ENCODE peak calls at places on chromosomes 3 and 15, in ten cellular contexts. One of them, this sample, is unnamed.

GRCh38 chr3:144843099-144843498 is 871.5 kb downstream of the DIPK2A start:
- DNase-seq in SK-N-SH: no peak
- DNase-seq in suprapubic skin: no peak
- DNase-seq in type B pancreatic cell: no peak
- DNase-seq in uterus: no peak
- DNase-seq in PC-9: no peak
- DNase-seq in HCT116: peak; percentile 7
- DNase-seq in astrocyte of the cerebellum: no peak
- DNase-seq in endothelial cell: no peak
- DNase-seq in GM12865: no peak
- DNase-seq in this sample: no peak

GRCh38 chr15:42175671-42176070 is 19.2 kb upstream of the PLA2G4F start:
- DNase-seq in SK-N-SH: no peak
- DNase-seq in suprapubic skin: no peak
- DNase-seq in type B pancreatic cell: no peak
- DNase-seq in uterus: no peak
- DNase-seq in PC-9: no peak
- DNase-seq in HCT116: no peak
- DNase-seq in astrocyte of the cerebellum: no peak
- DNase-seq in endothelial cell: no peak
- DNase-seq in GM12865: no peak
- DNase-seq in this sample: no peak

GRCh38 chr3:58164199-58164879 is 46.4 kb downstream of the DNASE1L3 start:
- DNase-seq in SK-N-SH: peak; percentile 89
- DNase-seq in suprapubic skin: no peak
- DNase-seq in type B pancreatic cell: no peak
- DNase-seq in uterus: peak; percentile 48
- DNase-seq in PC-9: peak; percentile 65
- DNase-seq in HCT116: no peak
- DNase-seq in astrocyte of the cerebellum: peak; percentile 59
- DNase-seq in endothelial cell: no peak
- DNase-seq in GM12865: no peak
- DNase-seq in this sample: no peak

GRCh38 chr3:69541823-69542264 is 156.0 kb upstream of the FRMD4B start:
- DNase-seq in SK-N-SH: peak; percentile 51
- DNase-seq in suprapubic skin: peak; percentile 78
- DNase-seq in type B pancreatic cell: no peak
- DNase-seq in uterus: no peak
- DNase-seq in PC-9: no peak
- DNase-seq in HCT116: no peak
- DNase-seq in astrocyte of the cerebellum: no peak
- DNase-seq in endothelial cell: peak; percentile 39
- DNase-seq in GM12865: no peak
- DNase-seq in this sample: no peak

GRCh38 chr3:140529096-140529495 is 148.8 kb upstream of the TRIM42 start:
- DNase-seq in SK-N-SH: no peak
- DNase-seq in suprapubic skin: no peak
- DNase-seq in type B pancreatic cell: no peak
- DNase-seq in uterus: no peak
- DNase-seq in PC-9: peak; percentile 94
- DNase-seq in HCT116: no peak
- DNase-seq in astrocyte of the cerebellum: peak; percentile 92
- DNase-seq in endothelial cell: no peak
- DNase-seq in GM12865: no peak
- DNase-seq in this sample: no peak

GRCh38 chr3:133490468-133491351 is 82.8 kb upstream of the CDV3 start:
- DNase-seq in SK-N-SH: no peak
- DNase-seq in suprapubic skin: no peak
- DNase-seq in type B pancreatic cell: no peak
- DNase-seq in uterus: no peak
- DNase-seq in PC-9: no peak
- DNase-seq in HCT116: no peak
- DNase-seq in astrocyte of the cerebellum: no peak
- DNase-seq in endothelial cell: no peak
- DNase-seq in GM12865: peak; percentile 91
- DNase-seq in this sample: no peak

GRCh38 chr3:89227634-89228033 is 120.2 kb downstream of the EPHA3 start:
- DNase-seq in SK-N-SH: no peak
- DNase-seq in suprapubic skin: no peak
- DNase-seq in type B pancreatic cell: no peak
- DNase-seq in uterus: no peak
- DNase-seq in PC-9: no peak
- DNase-seq in HCT116: no peak
- DNase-seq in astrocyte of the cerebellum: peak; percentile 37
- DNase-seq in endothelial cell: no peak
- DNase-seq in GM12865: no peak
- DNase-seq in this sample: no peak

GRCh38 chr3:139325551-139325950 is 18.3 kb upstream of the MRPS22 start:
- DNase-seq in SK-N-SH: no peak
- DNase-seq in suprapubic skin: peak; percentile 60
- DNase-seq in type B pancreatic cell: peak; percentile 44
- DNase-seq in uterus: no peak
- DNase-seq in PC-9: no peak
- DNase-seq in HCT116: no peak
- DNase-seq in astrocyte of the cerebellum: no peak
- DNase-seq in endothelial cell: no peak
- DNase-seq in GM12865: no peak
- DNase-seq in this sample: no peak

GRCh38 chr3:37526511-37526910 is 335.2 kb upstream of the CTDSPL start:
- DNase-seq in SK-N-SH: no peak
- DNase-seq in suprapubic skin: no peak
- DNase-seq in type B pancreatic cell: no peak
- DNase-seq in uterus: peak; percentile 75
- DNase-seq in PC-9: no peak
- DNase-seq in HCT116: no peak
- DNase-seq in astrocyte of the cerebellum: peak; percentile 81
- DNase-seq in endothelial cell: no peak
- DNase-seq in GM12865: no peak
- DNase-seq in this sample: peak; percentile 25

DNA sequence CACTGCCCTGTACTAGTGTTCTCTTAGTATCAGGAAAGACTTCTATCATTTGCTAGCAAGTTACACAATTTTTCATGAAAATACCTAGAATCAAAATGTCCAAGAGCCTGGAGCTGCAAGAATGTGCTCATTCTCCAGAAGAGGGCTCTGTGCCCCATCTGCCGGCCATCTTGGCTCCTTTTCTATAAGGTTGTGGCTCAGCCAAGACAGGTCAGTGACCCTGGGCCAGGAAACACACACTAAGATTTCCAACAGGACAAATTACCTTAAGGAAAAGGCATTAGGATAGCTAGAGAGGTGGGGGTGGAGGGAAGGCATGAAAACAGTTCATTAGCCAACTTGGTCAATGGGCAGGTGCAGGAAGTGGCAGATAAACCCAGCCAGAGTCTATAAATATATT is 20.7 kb downstream of the TIMP4 start:
- DNase-seq in SK-N-SH: no peak
- DNase-seq in suprapubic skin: peak; percentile 65
- DNase-seq in type B pancreatic cell: no peak
- DNase-seq in uterus: no peak
- DNase-seq in PC-9: peak; percentile 55
- DNase-seq in HCT116: peak; percentile 8
- DNase-seq in astrocyte of the cerebellum: no peak
- DNase-seq in endothelial cell: peak; percentile 38
- DNase-seq in GM12865: peak; percentile 59
- DNase-seq in this sample: peak; percentile 34
- TF ChIP-seq CTCF in SK-N-SH: peak; percentile 60
- TF ChIP-seq CTCF in suprapubic skin: no peak
- TF ChIP-seq CTCF in type B pancreatic cell: peak; percentile 51
- TF ChIP-seq CTCF in uterus: peak; percentile 9
- TF ChIP-seq CTCF in PC-9: peak; percentile 63
- TF ChIP-seq CTCF in HCT116: peak; percentile 53
- TF ChIP-seq CTCF in astrocyte of the cerebellum: peak; percentile 58
- TF ChIP-seq CTCF in endothelial cell: no peak
- TF ChIP-seq CTCF in GM12865: peak; percentile 45
- TF ChIP-seq CTCF in this sample: peak; percentile 75

GRCh38 chr15:78103406-78104118 is 11.2 kb downstream of the SH2D7 start:
- DNase-seq in SK-N-SH: no peak
- DNase-seq in suprapubic skin: no peak
- DNase-seq in type B pancreatic cell: no peak
- DNase-seq in uterus: no peak
- DNase-seq in PC-9: peak; percentile 35
- DNase-seq in HCT116: no peak
- DNase-seq in astrocyte of the cerebellum: no peak
- DNase-seq in endothelial cell: no peak
- DNase-seq in GM12865: peak; percentile 92
- DNase-seq in this sample: no peak

GRCh38 chr15:78100886-78101285 is 8.5 kb downstream of the SH2D7 start:
- DNase-seq in SK-N-SH: no peak
- DNase-seq in suprapubic skin: no peak
- DNase-seq in type B pancreatic cell: no peak
- DNase-seq in uterus: no peak
- DNase-seq in PC-9: no peak
- DNase-seq in HCT116: no peak
- DNase-seq in astrocyte of the cerebellum: no peak
- DNase-seq in endothelial cell: no peak
- DNase-seq in GM12865: no peak
- DNase-seq in this sample: no peak

GRCh38 chr15:78102741-78103140 is 10.4 kb downstream of the SH2D7 start:
- DNase-seq in SK-N-SH: no peak
- DNase-seq in suprapubic skin: no peak
- DNase-seq in type B pancreatic cell: no peak
- DNase-seq in uterus: no peak
- DNase-seq in PC-9: no peak
- DNase-seq in HCT116: no peak
- DNase-seq in astrocyte of the cerebellum: no peak
- DNase-seq in endothelial cell: no peak
- DNase-seq in GM12865: no peak
- DNase-seq in this sample: no peak

GRCh38 chr15:78101423-78102105 is 9.2 kb downstream of the SH2D7 start:
- DNase-seq in SK-N-SH: no peak
- DNase-seq in suprapubic skin: no peak
- DNase-seq in type B pancreatic cell: no peak
- DNase-seq in uterus: no peak
- DNase-seq in PC-9: peak; percentile 47
- DNase-seq in HCT116: no peak
- DNase-seq in astrocyte of the cerebellum: no peak
- DNase-seq in endothelial cell: no peak
- DNase-seq in GM12865: no peak
- DNase-seq in this sample: no peak

GRCh38 chr15:78102211-78102610 is 9.8 kb downstream of the SH2D7 start:
- DNase-seq in SK-N-SH: no peak
- DNase-seq in suprapubic skin: no peak
- DNase-seq in type B pancreatic cell: no peak
- DNase-seq in uterus: no peak
- DNase-seq in PC-9: no peak
- DNase-seq in HCT116: no peak
- DNase-seq in astrocyte of the cerebellum: no peak
- DNase-seq in endothelial cell: no peak
- DNase-seq in GM12865: no peak
- DNase-seq in this sample: no peak
- TF ChIP-seq CTCF in SK-N-SH: no peak
- TF ChIP-seq CTCF in suprapubic skin: no peak
- TF ChIP-seq CTCF in type B pancreatic cell: no peak
- TF ChIP-seq CTCF in uterus: no peak
- TF ChIP-seq CTCF in PC-9: no peak
- TF ChIP-seq CTCF in HCT116: no peak
- TF ChIP-seq CTCF in astrocyte of the cerebellum: no peak
- TF ChIP-seq CTCF in endothelial cell: no peak
- TF ChIP-seq CTCF in GM12865: no peak
- TF ChIP-seq CTCF in this sample: no peak

GRCh38 chr15:44529864-44530604 is 6.9 kb upstream of the EIF3J start:
- DNase-seq in SK-N-SH: no peak
- DNase-seq in suprapubic skin: no peak
- DNase-seq in type B pancreatic cell: no peak
- DNase-seq in uterus: no peak
- DNase-seq in PC-9: no peak
- DNase-seq in HCT116: no peak
- DNase-seq in astrocyte of the cerebellum: no peak
- DNase-seq in endothelial cell: no peak
- DNase-seq in GM12865: no peak
- DNase-seq in this sample: no peak

GRCh38 chr15:44530653-44531052 is 6.3 kb upstream of the EIF3J start:
- DNase-seq in SK-N-SH: no peak
- DNase-seq in suprapubic skin: no peak
- DNase-seq in type B pancreatic cell: no peak
- DNase-seq in uterus: no peak
- DNase-seq in PC-9: no peak
- DNase-seq in HCT116: no peak
- DNase-seq in astrocyte of the cerebellum: no peak
- DNase-seq in endothelial cell: no peak
- DNase-seq in GM12865: no peak
- DNase-seq in this sample: peak; percentile 3

GRCh38 chr15:44535092-44535491 is 1.9 kb upstream of the EIF3J start:
- DNase-seq in SK-N-SH: no peak
- DNase-seq in suprapubic skin: no peak
- DNase-seq in type B pancreatic cell: no peak
- DNase-seq in uterus: no peak
- DNase-seq in PC-9: no peak
- DNase-seq in HCT116: no peak
- DNase-seq in astrocyte of the cerebellum: no peak
- DNase-seq in endothelial cell: no peak
- DNase-seq in GM12865: no peak
- DNase-seq in this sample: no peak

GRCh38 chr15:44535509-44536297 is 1.2 kb upstream of the EIF3J start:
- DNase-seq in SK-N-SH: peak; percentile 35
- DNase-seq in suprapubic skin: no peak
- DNase-seq in type B pancreatic cell: no peak
- DNase-seq in uterus: peak; percentile 22
- DNase-seq in PC-9: peak; percentile 22
- DNase-seq in HCT116: no peak
- DNase-seq in astrocyte of the cerebellum: no peak
- DNase-seq in endothelial cell: peak; percentile 22
- DNase-seq in GM12865: peak; percentile 50
- DNase-seq in this sample: no peak

GRCh38 chr15:44532689-44533088 is 4.3 kb upstream of the EIF3J start:
- DNase-seq in SK-N-SH: no peak
- DNase-seq in suprapubic skin: no peak
- DNase-seq in type B pancreatic cell: no peak
- DNase-seq in uterus: no peak
- DNase-seq in PC-9: no peak
- DNase-seq in HCT116: no peak
- DNase-seq in astrocyte of the cerebellum: no peak
- DNase-seq in endothelial cell: no peak
- DNase-seq in GM12865: peak; percentile 15
- DNase-seq in this sample: no peak
- TF ChIP-seq CTCF in SK-N-SH: peak; percentile 35
- TF ChIP-seq CTCF in suprapubic skin: no peak
- TF ChIP-seq CTCF in type B pancreatic cell: peak; percentile 41
- TF ChIP-seq CTCF in uterus: no peak
- TF ChIP-seq CTCF in PC-9: peak; percentile 35
- TF ChIP-seq CTCF in HCT116: peak; percentile 19
- TF ChIP-seq CTCF in astrocyte of the cerebellum: no peak
- TF ChIP-seq CTCF in endothelial cell: no peak
- TF ChIP-seq CTCF in GM12865: peak; percentile 13
- TF ChIP-seq CTCF in this sample: peak; percentile 44

DNA sequence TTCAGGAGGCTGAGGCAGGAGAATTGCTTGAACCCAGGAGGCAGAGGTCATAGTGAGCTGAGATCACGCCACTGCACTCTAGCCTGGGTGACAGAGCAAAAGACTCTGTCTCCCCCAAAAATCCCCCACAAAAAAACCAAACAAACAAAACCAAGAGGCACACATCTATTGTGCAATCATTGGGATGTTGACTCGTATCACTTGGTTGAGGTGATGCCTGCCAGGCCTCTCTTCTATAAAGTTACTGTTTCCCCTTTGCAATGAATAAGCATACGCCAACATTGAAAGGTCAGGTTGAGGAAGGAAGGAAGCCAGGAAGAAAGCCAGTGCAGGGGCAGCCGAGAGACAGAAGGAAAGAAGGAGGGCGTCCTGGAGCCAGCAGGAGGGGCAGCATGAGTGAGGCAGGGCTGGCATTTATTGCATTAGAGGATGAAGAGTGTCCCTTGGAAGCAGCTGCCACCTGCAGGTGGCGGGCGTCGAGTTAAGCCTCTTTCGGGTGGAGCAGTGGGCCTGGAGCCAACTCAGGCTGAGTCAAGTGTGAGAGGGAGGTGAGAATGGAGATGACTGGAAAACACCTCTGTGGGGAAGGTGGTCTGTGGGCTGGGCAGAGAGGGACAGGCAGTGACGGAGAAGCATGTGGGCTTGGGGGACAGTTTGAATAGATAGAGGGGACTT is 8.3 kb upstream of the CSPG4 start:
- DNase-seq in SK-N-SH: peak; percentile 21
- DNase-seq in suprapubic skin: no peak
- DNase-seq in type B pancreatic cell: no peak
- DNase-seq in uterus: no peak
- DNase-seq in PC-9: peak; percentile 85
- DNase-seq in HCT116: peak; percentile 82
- DNase-seq in astrocyte of the cerebellum: no peak
- DNase-seq in endothelial cell: no peak
- DNase-seq in GM12865: peak; percentile 57
- DNase-seq in this sample: peak; percentile 27
- TF ChIP-seq CTCF in SK-N-SH: peak; percentile 22
- TF ChIP-seq CTCF in suprapubic skin: peak; percentile 46
- TF ChIP-seq CTCF in type B pancreatic cell: peak; percentile 40
- TF ChIP-seq CTCF in uterus: no peak
- TF ChIP-seq CTCF in PC-9: peak; percentile 59
- TF ChIP-seq CTCF in HCT116: peak; percentile 76
- TF ChIP-seq CTCF in astrocyte of the cerebellum: peak; percentile 37
- TF ChIP-seq CTCF in endothelial cell: no peak
- TF ChIP-seq CTCF in GM12865: peak; percentile 37
- TF ChIP-seq CTCF in this sample: peak; percentile 53

This sample was measured in HFFc6.